ENCODE peak calls at places on chromosomes 3 and 15, in six cellular contexts. B is ovary, C is transverse colon, T is stomach, O is A549, H is sigmoid colon. S is an unnamed sample. For H3K4me1, the result is how much of the 10 kb centered on the place peaks cover.

GRCh38 chr15:56342653-56343052 is 22.6 kb upstream of the TEX9 start:
- DNase-seq in C (no peak), H (no peak), T (no peak), B (no peak), O (no peak), S (no peak)

GRCh38 chr15:85946986-85947385 is 132.7 kb upstream of the AGBL1 start:
- DNase-seq in O (no peak), B (no peak), C (no peak), T (no peak), H (no peak), S (no peak)

GRCh38 chr3:50624634-50625033 is 7.7 kb downstream of the MAPKAPK3 start:
- DNase-seq in O (no peak), B (no peak), T (no peak), H (no peak), C (no peak), S (no peak)

GRCh38 chr15:26889298-26889898 is 22.5 kb downstream of the GABRA5 start:
- DNase-seq in T (peak), B (no peak), O (peak), C (peak), H (no peak), S (no peak)

GRCh38 chr3:145094355-145094941 is 1066.5 kb downstream of the PLOD2 start:
- DNase-seq in C (no peak), T (no peak), H (no peak), B (no peak), O (peak), S (no peak)

GRCh38 chr15:101115887-101116680 is 135.8 kb downstream of the CHSY1 start:
- DNase-seq in O (no peak), H (peak), C (no peak), T (no peak), B (peak), S (peak)

GRCh38 chr15:98653686-98654085 is 5.3 kb downstream of the IGF1R start:
- DNase-seq in B (no peak), H (no peak), O (no peak), C (no peak), T (no peak), S (no peak)

GRCh38 chr15:65323071-65323511 is 18.6 kb downstream of the RNU5B-1 start:
- DNase-seq in H (peak), T (no peak), B (peak), C (peak), O (no peak), S (peak)

GRCh38 chr15:76200641-76201105 is 110.6 kb downstream of the ETFA start:
- DNase-seq in B (no peak), C (no peak), O (no peak), T (peak), H (peak), S (no peak)

GRCh38 chr15:99566157-99566900 is 545 bp downstream of the MEF2A start:
- DNase-seq in O (no peak), B (peak), H (peak), T (no peak), C (peak), S (peak)

GRCh38 chr15:57340673-57341259 is 35.5 kb upstream of the CGNL1 start:
- DNase-seq in B (peak), H (no peak), T (peak), C (peak), O (peak), S (peak)

GRCh38 chr3:191366675-191367074 is 36.3 kb upstream of the UTS2B start:
- DNase-seq in T (no peak), C (no peak), O (no peak), B (no peak), H (no peak), S (no peak)

GRCh38 chr3:185688808-185689207 is 102.7 kb downstream of the SENP2 start:
- DNase-seq in T (peak), H (no peak), B (no peak), O (peak), C (no peak), S (no peak)

GRCh38 chr3:173685471-173685870 is 287.9 kb downstream of the NLGN1 start:
- DNase-seq in O (no peak), C (no peak), T (no peak), B (no peak), H (no peak), S (no peak)

GRCh38 chr15:74816624-74817369 is 4.2 kb downstream of the LMAN1L start:
- DNase-seq in H (no peak), O (no peak), C (peak), B (no peak), T (no peak), S (no peak)

GRCh38 chr3:140953028-140953960 is 11.7 kb downstream of the SLC25A36 start:
- DNase-seq in H (no peak), T (no peak), C (no peak), B (no peak), O (peak), S (no peak)

GRCh38 chr3:67678665-67679064 is 24.3 kb upstream of the SUCLG2 start:
- DNase-seq in B (no peak), T (no peak), O (no peak), C (no peak), H (no peak), S (no peak)

GRCh38 chr3:192845196-192845855 is 72.3 kb downstream of the MB21D2 start:
- DNase-seq in T (no peak), C (no peak), B (no peak), H (no peak), O (no peak), S (no peak)

GRCh38 chr3:141388823-141389617 is 20.7 kb downstream of the ZBTB38 start:
- DNase-seq in H (no peak), O (no peak), T (no peak), C (no peak), B (no peak), S (no peak)

GRCh38 chr15:24954783-24955548 is at the start of the genes SNRPN and SNURF:
- DNase-seq in B (peak), H (peak), O (peak), T (peak), C (peak), S (peak)

GRCh38 chr3:157182879-157183278 is 22.9 kb upstream of the CCNL1 start:
- DNase-seq in B (no peak), H (no peak), T (no peak), C (no peak), O (peak), S (no peak)

GRCh38 chr15:67783303-67783702 is 42.0 kb upstream of the SKOR1 start:
- DNase-seq in C (peak), O (no peak), T (no peak), H (no peak), B (no peak), S (no peak)

GRCh38 chr3:129224984-129225393 is 24.4 kb upstream of the COPG1 start:
- DNase-seq in H (peak), C (peak), B (peak), T (peak), O (peak), S (peak)

GRCh38 chr3:175211481-175211880 is 352.3 kb downstream of the NAALADL2 start:
- DNase-seq in B (no peak), O (no peak), T (no peak), H (no peak), C (no peak), S (no peak)

GRCh38 chr15:77026501-77027110 is 31.7 kb downstream of the PSTPIP1 start:
- DNase-seq in B (peak), T (no peak), C (peak), O (no peak), H (peak), S (peak)

GRCh38 chr3:37631686-37632085 is 230.0 kb upstream of the CTDSPL start:
- DNase-seq in C (no peak), T (no peak), O (no peak), B (no peak), H (no peak), S (no peak)

GRCh38 chr3:121718205-121718846 is 31.2 kb downstream of the GOLGB1 start:
- DNase-seq in T (no peak), B (no peak), C (no peak), O (no peak), H (no peak), S (no peak)

GRCh38 chr15:88218557-88219214 is 37.9 kb downstream of the NTRK3 start:
- DNase-seq in H (no peak), B (no peak), T (no peak), C (no peak), O (no peak), S (no peak)

GRCh38 chr3:40763812-40764211 is 239.1 kb downstream of the ZNF621 start:
- DNase-seq in B (no peak), O (peak), H (no peak), C (no peak), T (no peak), S (no peak)

GRCh38 chr3:160027541-160028195 is 39.0 kb downstream of the IL12A start:
- DNase-seq in T (no peak), H (no peak), B (no peak), O (peak), C (no peak), S (no peak)

GRCh38 chr15:44812029-44812517 is 75.7 kb downstream of the TRIM69 start:
- DNase-seq in H (no peak), C (peak), O (no peak), B (no peak), T (peak), S (no peak)
- TF ChIP-seq POLR2A in H (no peak), C (peak), O (no peak), B (no peak), T (no peak), S (no peak)

GRCh38 chr3:195200010-195200822 is 70.7 kb downstream of the XXYLT1 start:
- DNase-seq in T (peak), C (no peak), O (no peak), B (no peak), H (peak), S (no peak)
- H3K4me1 ChIP-seq in T (under half), C (under half), O (under half), B (under half), H (under half), S (under half)

DNA sequence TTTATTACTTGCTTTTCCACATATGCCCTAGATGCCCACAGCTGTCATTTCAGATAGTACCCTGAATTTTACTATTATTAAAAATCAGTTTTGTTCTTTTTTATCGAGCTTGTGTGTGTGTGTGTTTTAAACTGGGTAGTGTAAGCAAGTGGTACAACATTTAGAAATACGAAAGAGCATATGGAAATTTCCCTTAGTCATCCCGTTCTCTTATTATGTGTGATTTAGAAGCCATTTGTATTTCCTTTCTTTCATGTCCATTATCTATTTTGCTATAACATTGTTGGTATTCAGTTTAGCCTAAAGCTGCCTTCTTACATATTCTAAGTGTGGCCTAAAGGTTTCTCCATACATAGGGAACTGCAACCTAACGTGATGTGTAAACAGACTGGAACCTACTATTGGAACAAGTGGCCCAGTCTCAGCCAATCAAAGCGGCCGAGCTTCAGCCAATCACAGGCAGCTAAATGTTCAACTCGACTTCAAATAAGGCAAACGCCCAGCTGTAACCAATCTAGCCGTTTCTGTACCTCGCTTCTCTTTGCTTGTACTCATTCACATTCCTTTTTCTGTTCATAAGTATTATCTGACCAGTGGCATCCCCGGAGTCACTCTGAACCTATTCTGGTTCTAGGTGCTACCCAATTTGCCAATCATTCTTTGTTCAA is 14.7 kb upstream of the SYN2 start:
- DNase-seq in B (no peak), H (no peak), O (peak), T (no peak), C (no peak), S (no peak)
- TF ChIP-seq POLR2A in B (no peak), H (no peak), O (no peak), T (no peak), C (no peak), S (no peak)

GRCh38 chr3:172280406-172281051 is 167.7 kb downstream of the GHSR start:
- DNase-seq in H (no peak), O (no peak), B (no peak), T (no peak), C (no peak), S (no peak)

GRCh38 chr3:172281884-172282283 is 166.4 kb downstream of the GHSR start:
- DNase-seq in B (no peak), C (no peak), H (no peak), T (no peak), O (no peak), S (no peak)

GRCh38 chr3:172277151-172277652 is 171.1 kb downstream of the GHSR start:
- DNase-seq in T (no peak), B (no peak), C (no peak), O (no peak), H (no peak), S (no peak)

GRCh38 chr3:172279191-172279640 is 169.0 kb downstream of the GHSR start:
- DNase-seq in T (no peak), B (no peak), C (no peak), H (no peak), O (no peak), S (no peak)

DNA sequence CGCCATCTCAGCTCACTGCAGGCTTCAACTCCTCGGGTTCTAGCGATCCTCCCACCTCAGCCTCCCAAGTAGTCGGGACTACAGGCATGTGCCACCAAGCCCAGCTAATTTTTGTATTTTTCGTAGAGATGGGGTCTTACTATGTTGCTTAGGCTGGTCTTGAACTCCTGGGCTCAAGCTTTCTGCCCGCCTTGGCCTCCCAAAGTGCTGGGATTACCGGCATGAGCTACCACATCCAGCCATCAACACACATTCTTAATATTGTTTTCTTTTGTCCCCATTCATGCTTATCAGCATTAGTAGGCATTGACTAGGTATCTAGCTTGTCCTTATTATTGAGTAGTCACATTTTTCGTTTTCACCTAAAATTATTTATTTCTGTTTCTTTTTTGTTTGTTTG is 168.3 kb downstream of the GHSR start:
- DNase-seq in C (no peak), T (no peak), O (no peak), B (no peak), H (no peak), S (no peak)
- H3K4me1 ChIP-seq in C (under half), T (under half), O (half or more), B (under half), H (under half), S (half or more)

DNA sequence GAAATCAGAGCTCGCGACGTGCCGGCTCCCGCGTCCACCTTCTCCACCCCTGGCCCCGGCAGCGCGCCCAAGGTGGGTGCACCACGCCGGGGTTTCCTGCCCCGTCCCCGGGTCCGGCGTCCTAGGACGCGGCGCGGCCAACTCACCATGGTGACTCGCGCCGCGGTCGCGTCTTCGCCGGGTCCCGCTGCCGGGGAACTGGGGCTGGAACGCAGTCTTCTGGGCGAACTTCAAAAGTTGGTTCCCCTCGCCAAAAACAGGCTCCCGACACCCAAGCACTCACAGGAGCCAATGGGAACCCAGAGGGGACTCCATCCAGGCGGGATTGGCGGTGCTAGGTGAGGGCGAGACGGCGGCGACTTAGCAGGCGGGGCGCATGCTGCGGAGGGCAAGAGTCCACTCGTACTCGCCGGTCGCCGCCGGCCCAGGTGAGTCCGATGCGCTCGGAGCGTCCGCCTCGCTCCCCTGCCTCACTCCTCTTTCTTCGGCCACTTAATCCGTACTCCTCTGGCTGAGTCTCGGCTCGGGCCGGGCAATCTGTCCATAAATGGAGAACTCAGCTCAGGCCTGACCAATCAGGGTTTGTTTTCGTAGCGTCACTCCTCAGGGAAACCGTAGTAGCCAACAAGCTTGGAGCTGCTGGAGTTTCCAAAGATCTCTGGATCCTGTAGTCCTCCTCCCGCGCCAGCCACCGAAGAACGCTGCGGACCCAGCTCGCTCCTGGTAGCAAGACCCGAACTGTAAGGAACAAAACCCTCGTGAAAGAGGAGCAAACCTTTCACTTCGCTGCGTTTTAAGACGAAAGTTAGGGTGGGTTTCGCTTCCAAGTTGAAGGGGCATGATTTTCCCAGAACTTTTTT is at the start of gene MYO1E:
- DNase-seq in O (peak), B (peak), H (peak), C (peak), T (peak), S (peak)
- TF ChIP-seq POLR2A in O (peak), B (peak), H (peak), C (peak), T (no peak), S (peak)

DNA sequence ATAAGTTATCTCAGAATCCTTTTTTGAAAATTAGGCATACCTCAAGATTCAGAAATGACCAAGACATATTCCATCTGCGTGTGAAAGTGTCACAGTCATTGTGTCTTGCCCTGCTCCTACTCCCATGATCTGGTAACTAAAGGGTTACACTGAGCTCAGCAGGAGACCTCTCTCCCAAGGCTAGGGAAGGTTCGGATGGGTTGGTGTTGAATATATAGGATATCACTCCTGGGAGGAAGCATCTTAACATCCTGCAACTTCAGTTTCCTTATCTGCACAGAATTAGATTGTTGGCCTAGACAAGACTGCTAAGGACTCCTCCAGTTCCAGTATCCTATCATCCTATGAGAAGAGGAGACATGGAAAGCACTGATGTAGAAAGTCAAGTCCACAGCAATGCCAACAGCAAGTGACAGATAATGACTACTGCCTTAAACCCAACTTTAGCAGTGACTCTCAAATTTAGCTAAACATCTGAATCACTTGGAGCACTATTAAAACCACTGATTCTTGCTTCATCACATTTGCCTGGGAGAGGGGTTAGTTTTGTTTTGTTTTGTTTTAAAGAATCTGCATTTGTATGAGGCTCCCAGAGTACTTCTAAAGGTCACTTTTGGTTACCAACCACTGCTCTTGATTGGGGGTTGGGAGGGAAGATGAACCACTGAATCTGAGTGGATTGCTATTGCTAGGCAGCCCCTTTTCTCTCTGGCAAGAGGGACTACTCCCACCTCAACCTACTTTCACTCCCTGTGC is 9.7 kb downstream of the ADAMTS9 start:
- DNase-seq in H (no peak), O (no peak), C (no peak), T (no peak), B (no peak), S (no peak)
- H3K4me1 ChIP-seq in H (under half), O (under half), C (under half), T (under half), B (under half), S (under half)

GRCh38 chr15:96340611-96341464 is 10.3 kb downstream of the NR2F2 start:
- DNase-seq in B (peak), O (peak), C (peak), H (peak), T (no peak), S (peak)

GRCh38 chr15:96340348-96340610 is 9.8 kb downstream of the NR2F2 start:
- DNase-seq in O (no peak), T (no peak), B (no peak), C (no peak), H (no peak), S (no peak)

GRCh38 chr15:96342143-96342466 is 11.6 kb downstream of the NR2F2 start:
- DNase-seq in T (no peak), O (no peak), B (no peak), H (no peak), C (no peak), S (no peak)

GRCh38 chr15:96342611-96343528 is 12.4 kb downstream of the NR2F2 start:
- DNase-seq in B (peak), T (no peak), O (no peak), C (no peak), H (no peak), S (no peak)

DNA sequence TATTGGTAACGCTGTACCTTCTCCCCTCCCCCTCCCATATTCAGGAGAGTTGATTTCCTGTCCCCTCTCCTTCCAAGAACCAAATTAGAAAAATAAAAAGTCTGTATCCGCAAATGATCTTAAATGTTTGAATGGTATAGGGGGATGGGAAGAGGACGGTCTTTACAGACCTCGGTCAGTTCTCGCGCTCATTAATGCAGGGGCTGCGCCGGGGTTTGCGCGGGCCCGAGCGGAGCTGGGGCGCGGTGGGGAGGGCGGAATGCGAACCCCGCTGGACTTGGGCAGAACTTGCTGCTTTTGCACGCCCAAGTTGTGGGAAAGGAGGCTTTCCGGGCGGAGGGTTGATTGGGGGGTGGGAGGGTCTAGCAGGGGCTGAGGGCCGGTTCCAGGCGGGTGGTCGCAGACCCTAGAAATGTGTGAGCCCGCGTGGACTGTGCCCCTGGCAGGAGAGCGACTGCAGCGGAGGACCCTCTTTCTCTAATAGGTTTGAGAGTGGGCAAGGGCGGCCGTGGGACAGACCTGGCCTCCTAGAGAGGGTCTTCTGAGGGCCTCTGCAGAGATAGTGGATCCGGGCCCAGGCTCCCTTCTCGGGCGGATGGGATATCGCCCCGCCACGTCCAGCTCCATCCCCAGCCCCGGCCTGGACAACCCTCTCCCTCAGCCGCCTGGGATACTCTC is 11.1 kb downstream of the NR2F2 start:
- DNase-seq in B (peak), O (no peak), H (peak), C (no peak), T (no peak), S (no peak)
- TF ChIP-seq POLR2A in B (no peak), O (no peak), H (no peak), C (no peak), T (no peak), S (no peak)

GRCh38 chr15:81285461-81285860 is 38.5 kb downstream of the STARD5 start:
- DNase-seq in H (no peak), B (no peak), O (no peak), T (no peak), C (peak), S (no peak)
- H3K4me1 ChIP-seq in H (under half), B (under half), O (under half), T (under half), C (under half), S (under half)

GRCh38 chr3:57689367-57690053 is 3.4 kb downstream of the DENND6A start:
- DNase-seq in T (no peak), O (no peak), H (no peak), C (no peak), B (no peak), S (no peak)
- TF ChIP-seq POLR2A in T (no peak), O (no peak), H (no peak), C (no peak), B (no peak), S (no peak)

S was measured in heart left ventricle.